ENCODE peak calls at places on chromosomes 6 and 20, in eight cellular contexts. K is GM13977, E is astrocyte of the spinal cord, O is heart left ventricle, G is foreskin keratinocyte, N is cardiac fibroblast, I is GM12865, R is upper lobe of left lung. Z is an unnamed sample.

GRCh38 chr6:158803733-158804143 is 15.4 kb downstream of the EZR start:
- DNase-seq in O (no peak), I (peak), E (peak), R (no peak), G (no peak), K (peak), N (peak), Z (peak)

GRCh38 chr20:10433014-10433622 is 904 bp downstream of the MKKS start:
- DNase-seq in K (no peak), N (peak), O (no peak), R (peak), E (no peak), G (no peak), I (peak), Z (no peak)

GRCh38 chr6:29813809-29814208 is 13.8 kb upstream of the HLA-G start:
- DNase-seq in I (peak), G (peak), N (no peak), R (peak), E (no peak), O (no peak), K (no peak), Z (no peak)

GRCh38 chr6:142331075-142331551 is 29.3 kb downstream of the ADGRG6 start:
- DNase-seq in O (no peak), G (peak), R (no peak), I (no peak), E (peak), K (no peak), N (peak), Z (no peak)

GRCh38 chr6:134512946-134513345 is 195.0 kb upstream of the SGK1 start:
- DNase-seq in R (no peak), I (no peak), E (no peak), N (peak), O (peak), G (no peak), K (no peak), Z (no peak)

GRCh38 chr6:4941782-4942672 is 61.8 kb downstream of the RPP40 start:
- DNase-seq in E (peak), I (peak), N (peak), R (no peak), O (no peak), G (peak), K (peak), Z (peak)

GRCh38 chr20:38137441-38138037 is 27.5 kb downstream of the TGM2 start:
- DNase-seq in K (no peak), G (no peak), I (no peak), O (no peak), E (no peak), N (no peak), R (no peak), Z (no peak)

GRCh38 chr6:25922301-25922700 is 8.2 kb downstream of the SLC17A2 start:
- DNase-seq in E (no peak), O (no peak), N (peak), R (no peak), G (no peak), I (no peak), K (no peak), Z (no peak)

GRCh38 chr6:34484899-34485298 is 19.0 kb downstream of the PACSIN1 start:
- DNase-seq in E (no peak), N (no peak), G (peak), R (no peak), K (peak), I (peak), O (no peak), Z (peak)

GRCh38 chr20:42754713-42755112 is 435.0 kb downstream of the PTPRT start:
- DNase-seq in E (no peak), O (no peak), I (no peak), K (no peak), N (no peak), G (no peak), R (no peak), Z (no peak)

GRCh38 chr20:64065973-64066341 is 3.0 kb downstream of the TCEA2 start:
- DNase-seq in I (peak), R (peak), O (no peak), G (peak), N (peak), E (peak), K (peak), Z (peak)

GRCh38 chr6:30885999-30886896 is 1.9 kb downstream of the DDR1 start:
- DNase-seq in O (no peak), E (peak), I (no peak), N (peak), R (no peak), G (peak), K (peak), Z (no peak)

GRCh38 chr6:12137480-12137879 is 125.4 kb downstream of the HIVEP1 start:
- DNase-seq in G (no peak), N (peak), E (peak), O (peak), R (no peak), K (no peak), I (no peak), Z (no peak)

GRCh38 chr20:4401601-4402000 is 320.1 kb upstream of the PRND start:
- DNase-seq in K (no peak), R (no peak), I (no peak), N (no peak), O (no peak), E (peak), G (no peak), Z (no peak)

GRCh38 chr6:157280153-157280552 is 43.2 kb downstream of the TMEM242 start:
- DNase-seq in I (no peak), O (no peak), E (no peak), N (no peak), K (no peak), R (peak), G (no peak), Z (no peak)

GRCh38 chr6:36383608-36384007 is 3.9 kb downstream of the ETV7 start:
- DNase-seq in O (no peak), I (no peak), R (no peak), K (no peak), N (no peak), E (no peak), G (peak), Z (no peak)

GRCh38 chr6:6674872-6675271 is 86.4 kb downstream of the LY86 start:
- DNase-seq in K (no peak), O (no peak), N (no peak), R (no peak), G (no peak), E (no peak), I (no peak), Z (no peak)

GRCh38 chr6:87384449-87384848 is 23.3 kb upstream of the CFAP206 start:
- DNase-seq in G (no peak), E (no peak), K (no peak), R (no peak), I (no peak), N (no peak), O (no peak), Z (no peak)

GRCh38 chr6:142935553-142936517 is 9.1 kb downstream of the HIVEP2 start:
- DNase-seq in K (no peak), E (no peak), N (no peak), I (peak), G (no peak), O (no peak), R (peak), Z (peak)

GRCh38 chr20:9348746-9349145 is 165.6 kb upstream of the LAMP5 start:
- DNase-seq in E (peak), I (no peak), O (no peak), N (peak), K (no peak), G (no peak), R (no peak), Z (no peak)

GRCh38 chr20:10282930-10283556 is 64.4 kb downstream of the SNAP25 start:
- DNase-seq in E (peak), R (no peak), O (no peak), G (peak), K (no peak), N (peak), I (no peak), Z (no peak)

GRCh38 chr6:10901751-10902150 is 14.9 kb downstream of the SYCP2L start:
- DNase-seq in E (no peak), R (no peak), K (peak), N (no peak), I (peak), G (no peak), O (no peak), Z (no peak)

GRCh38 chr6:111718990-111719389 is 113.3 kb upstream of the TRAF3IP2 start:
- DNase-seq in I (no peak), G (no peak), E (no peak), O (no peak), R (no peak), K (no peak), N (peak), Z (no peak)

GRCh38 chr6:127289934-127290333 is 23.3 kb downstream of the RNF146 start:
- DNase-seq in N (no peak), I (no peak), G (no peak), O (no peak), E (no peak), K (no peak), R (no peak), Z (no peak)

GRCh38 chr6:129699661-129700060 is 10.3 kb downstream of the ARHGAP18 start:
- DNase-seq in E (no peak), I (no peak), R (no peak), K (no peak), N (peak), O (no peak), G (no peak), Z (no peak)

GRCh38 chr20:1490643-1491042 is 577 bp downstream of the SIRPB2 start:
- DNase-seq in G (no peak), N (no peak), K (no peak), O (no peak), I (no peak), R (no peak), E (no peak), Z (no peak)

GRCh38 chr6:33433560-33434191 is 13.8 kb downstream of the SYNGAP1 start:
- DNase-seq in N (peak), K (no peak), I (no peak), G (no peak), R (no peak), E (peak), O (peak), Z (no peak)

GRCh38 chr20:17895641-17896246 is 72.8 kb downstream of the SNX5 start:
- DNase-seq in E (peak), G (no peak), K (peak), N (peak), R (peak), I (peak), O (peak), Z (no peak)

GRCh38 chr6:136550330-136551071 is at the start of gene MAP7:
- DNase-seq in E (no peak), I (peak), R (peak), K (peak), O (peak), N (peak), G (peak), Z (peak)

GRCh38 chr6:160069050-160069454 is 52.6 kb upstream of the SLC22A1 start:
- DNase-seq in I (peak), R (no peak), N (no peak), K (peak), O (no peak), G (no peak), E (no peak), Z (no peak)

GRCh38 chr6:5950448-5950847 is 56.3 kb downstream of the NRN1 start:
- DNase-seq in G (no peak), E (peak), R (no peak), I (peak), K (peak), N (no peak), O (no peak), Z (no peak)

GRCh38 chr20:38554986-38555385 is 26.0 kb upstream of the ADIG start:
- DNase-seq in R (no peak), K (no peak), I (no peak), G (no peak), N (no peak), E (no peak), O (no peak), Z (no peak)

GRCh38 chr20:40309731-40310130 is 379.3 kb downstream of the MAFB start:
- DNase-seq in G (no peak), I (no peak), E (peak), R (no peak), K (no peak), N (no peak), O (no peak), Z (no peak)

DNA sequence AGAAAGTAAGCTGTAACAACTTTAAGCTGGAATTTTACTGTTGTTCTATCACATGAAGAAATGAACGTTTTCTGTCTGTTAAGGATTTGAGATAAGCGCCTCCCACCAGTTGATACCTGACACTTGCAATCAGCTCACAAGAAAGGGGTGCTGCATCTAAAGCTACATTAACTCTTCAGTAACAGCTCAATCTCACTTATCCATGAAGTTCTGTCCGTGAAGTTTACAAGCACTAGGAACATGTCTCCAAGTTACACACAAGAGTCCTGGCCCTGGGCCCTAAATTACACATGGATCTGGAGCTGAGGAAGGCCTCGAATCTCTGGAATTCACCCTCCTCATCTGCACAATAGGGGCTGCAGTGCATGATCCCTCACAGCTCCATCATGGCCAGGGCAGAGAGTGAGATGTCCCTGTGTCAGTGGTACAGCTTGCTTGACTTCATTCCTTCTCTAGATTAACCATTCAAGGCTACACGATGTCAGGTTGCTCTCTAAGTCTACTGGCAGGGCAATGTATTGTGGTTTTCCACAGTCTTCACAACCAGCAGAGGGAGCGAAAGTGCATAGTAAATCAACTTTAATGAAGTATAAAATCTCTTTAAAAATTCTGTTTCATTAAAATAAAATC is 182.4 kb upstream of the MCHR2 start:
- DNase-seq in N (peak), E (peak), I (peak), K (no peak), O (no peak), R (no peak), G (peak), Z (no peak)
- TF ChIP-seq CTCF in N (peak), E (peak), I (peak), K (peak), O (peak), R (no peak), G (peak), Z (no peak)

GRCh38 chr20:60010689-60011417 is 52.6 kb downstream of the CDH26 start:
- DNase-seq in G (no peak), O (no peak), E (no peak), R (peak), K (no peak), I (no peak), N (no peak), Z (no peak)

GRCh38 chr20:60009318-60009717 is 51.1 kb downstream of the CDH26 start:
- DNase-seq in O (no peak), N (no peak), R (peak), G (no peak), I (no peak), K (no peak), E (no peak), Z (no peak)

GRCh38 chr20:60008130-60008808 is 50.0 kb downstream of the CDH26 start:
- DNase-seq in G (no peak), E (no peak), K (no peak), I (no peak), R (no peak), O (no peak), N (no peak), Z (no peak)

GRCh38 chr20:60011512-60012507 is 53.6 kb downstream of the CDH26 start:
- DNase-seq in I (no peak), N (no peak), O (no peak), R (no peak), G (no peak), K (no peak), E (no peak), Z (no peak)

GRCh38 chr20:60009826-60010616 is 51.8 kb downstream of the CDH26 start:
- DNase-seq in K (no peak), O (no peak), E (no peak), I (no peak), N (no peak), R (peak), G (no peak), Z (no peak)
- TF ChIP-seq CTCF in K (no peak), O (no peak), E (no peak), I (peak), N (no peak), R (no peak), G (peak), Z (no peak)

GRCh38 chr6:41937881-41938574 is 3.6 kb downstream of the CCND3 start:
- DNase-seq in I (no peak), O (peak), K (no peak), R (no peak), N (peak), E (no peak), G (no peak), Z (no peak)

GRCh38 chr6:41938590-41938989 is 3.0 kb downstream of the CCND3 start:
- DNase-seq in G (no peak), O (no peak), I (no peak), K (no peak), N (no peak), R (no peak), E (no peak), Z (no peak)

GRCh38 chr6:41940759-41941279 is 789 bp downstream of the CCND3 start:
- DNase-seq in K (no peak), E (peak), I (peak), N (peak), G (peak), R (peak), O (peak), Z (peak)

GRCh38 chr6:41939848-41940758 is 1.5 kb downstream of the CCND3 start:
- DNase-seq in N (peak), K (no peak), E (peak), G (peak), R (no peak), O (no peak), I (peak), Z (peak)

GRCh38 chr6:41939091-41939847 is 2.3 kb downstream of the CCND3 start:
- DNase-seq in O (peak), K (no peak), E (peak), I (no peak), G (no peak), R (no peak), N (peak), Z (no peak)
- TF ChIP-seq CTCF in O (no peak), K (no peak), E (no peak), I (no peak), G (no peak), R (no peak), N (no peak), Z (no peak)

DNA sequence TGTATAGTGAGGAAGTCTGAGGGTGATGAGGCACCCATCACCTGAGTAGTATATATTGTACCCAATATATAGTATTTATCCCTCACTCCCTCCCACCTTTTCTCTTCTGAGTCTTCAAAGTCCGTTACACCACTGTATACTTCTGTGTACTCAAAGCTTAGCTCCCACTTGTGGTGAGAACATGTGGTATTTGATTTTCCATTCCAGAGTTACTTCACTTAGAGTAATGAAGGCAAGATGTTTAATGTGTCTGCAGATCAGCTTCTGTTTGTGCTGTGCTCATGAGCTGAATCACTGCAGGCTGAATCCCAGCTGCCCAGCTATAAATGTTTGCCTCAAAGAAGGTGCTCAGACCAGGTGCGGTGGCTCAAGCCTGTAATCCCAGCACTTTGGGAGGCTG is 139.3 kb upstream of the FOXA2 start:
- DNase-seq in E (no peak), N (peak), O (no peak), G (no peak), R (no peak), K (no peak), I (no peak), Z (no peak)
- TF ChIP-seq CTCF in E (no peak), N (no peak), O (no peak), G (no peak), R (no peak), K (no peak), I (no peak), Z (no peak)